ENCODE peak calls at places on chromosomes 4 and X, in four cellular contexts. T, V, L and H are unnamed samples.
A peak's percentile ranks its signal among the peaks of the same experiment; 100 is the strongest.

GRCh38 chrX:12370444-12371089 is 232.3 kb downstream of the FRMPD4 start:
- DNase-seq in T (no peak), L (peak; percentile 93), V (no peak), H (no peak)

GRCh38 chr4:169220854-169221311 is 49.9 kb downstream of the SH3RF1 start:
- DNase-seq in V (no peak), L (no peak), T (no peak), H (no peak)

GRCh38 chrX:23902419-23902818 is 5.3 kb downstream of the APOO start:
- DNase-seq in T (no peak), L (peak; percentile 62), V (no peak), H (no peak)

GRCh38 chrX:38717871-38718270 is 83.4 kb upstream of the MID1IP1 start:
- DNase-seq in L (peak; percentile 2), T (no peak), V (no peak), H (no peak)

GRCh38 chrX:56281789-56282188 is 49.6 kb downstream of the KLF8 start:
- DNase-seq in T (no peak), V (no peak), L (peak; percentile 13), H (no peak)

GRCh38 chr4:8325284-8325973 is 55.9 kb downstream of the HTRA3 start:
- DNase-seq in T (peak; percentile 46), L (no peak), V (no peak), H (peak; percentile 62)

GRCh38 chr4:81069706-81070331 is 39.3 kb downstream of the BMP3 start:
- DNase-seq in V (peak; percentile 20), T (no peak), L (peak; percentile 85), H (no peak)

GRCh38 chrX:45714864-45715263 is 514.2 kb upstream of the DIPK2B start:
- DNase-seq in T (no peak), V (no peak), L (peak; percentile 71), H (no peak)

GRCh38 chr4:126710935-126711334 is 921.8 kb upstream of the INTU start:
- DNase-seq in L (no peak), V (no peak), T (no peak), H (no peak)

DNA sequence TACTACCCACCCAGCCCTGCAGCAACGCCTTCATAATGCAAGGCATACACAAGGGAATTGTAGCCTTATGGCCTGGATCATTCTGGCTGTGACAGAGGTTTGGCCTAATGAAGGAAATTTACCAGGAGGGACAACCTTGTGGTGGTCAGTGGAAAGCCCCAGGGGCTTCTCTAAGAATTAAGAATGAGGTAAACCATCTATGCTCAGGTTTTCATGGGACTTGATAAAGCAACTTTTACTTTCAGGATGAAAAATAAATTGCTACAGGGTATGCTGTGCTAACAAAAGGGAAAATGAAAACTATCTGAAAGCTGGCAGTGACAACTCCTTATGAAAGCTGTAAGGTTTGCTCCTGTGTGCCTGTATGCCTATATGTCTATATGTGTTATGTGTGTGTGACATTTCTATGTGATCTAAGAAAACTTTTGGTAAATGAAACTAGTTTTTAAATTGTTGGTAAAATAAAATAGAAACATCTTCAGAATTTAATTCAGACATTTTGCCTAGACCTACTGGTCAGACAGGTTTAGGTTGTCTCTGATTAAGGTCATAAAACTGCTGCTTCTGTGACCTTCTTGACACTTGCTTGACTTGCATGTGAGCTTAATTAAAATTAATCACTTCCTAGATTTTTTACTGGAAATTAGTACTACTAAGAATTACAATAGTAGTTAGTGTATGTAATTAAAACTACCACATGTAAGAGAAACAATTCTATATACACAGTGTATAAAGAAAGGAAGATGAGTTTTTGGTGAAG is 19.9 kb upstream of the TXK start:
- DNase-seq in T (no peak), L (no peak), V (no peak), H (no peak)
- H3K4me3 ChIP-seq in T (no peak overlapping the region), L (no peak overlapping the region), V (no peak overlapping the region), H (no peak overlapping the region)

GRCh38 chr4:53281438-53281837 is 84.4 kb downstream of the SCFD2 start:
- DNase-seq in L (peak; percentile 10), T (no peak), V (no peak), H (no peak)

DNA sequence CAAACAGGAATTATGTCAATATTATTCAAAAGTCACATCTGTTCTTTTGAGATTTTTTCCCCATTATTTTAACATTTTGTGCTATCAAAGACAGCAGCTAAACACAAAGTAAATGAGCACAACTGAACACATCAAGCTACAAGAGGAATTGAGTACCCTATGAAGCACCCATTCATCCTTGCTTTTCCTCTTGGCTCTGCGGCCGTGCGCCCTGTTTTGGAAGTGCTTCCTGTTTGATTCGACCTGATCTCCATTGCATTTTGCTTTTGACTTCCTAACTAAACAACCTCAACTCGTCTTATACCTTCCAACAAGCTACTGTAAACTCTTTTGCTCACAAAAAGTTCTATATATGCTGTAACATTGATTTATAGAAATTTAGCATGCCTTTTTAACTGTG is 85.0 kb downstream of the SCFD2 start:
- DNase-seq in T (no peak), V (no peak), L (no peak), H (no peak)
- TF ChIP-seq CTCF in T (no peak), V (no peak), L (no peak), H (no peak)

DNA sequence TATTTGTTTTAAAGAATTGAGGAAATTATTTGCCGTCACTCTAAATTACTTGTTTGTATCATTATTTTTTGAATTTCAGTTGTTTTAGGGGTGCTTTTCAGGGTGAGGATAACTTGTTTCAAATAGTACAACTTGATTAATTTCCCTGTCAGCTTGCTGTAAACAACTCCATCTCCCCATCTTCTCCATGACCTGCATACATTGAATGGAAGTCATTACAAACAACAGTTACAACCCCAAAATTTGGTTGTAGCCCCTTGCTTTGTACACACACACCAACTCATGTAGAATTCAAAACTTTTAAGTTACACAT is 1.4 kb downstream of the MTHFD2L start:
- DNase-seq in V (no peak), L (no peak), T (no peak), H (no peak)
- H3K4me3 ChIP-seq in V (peak overlapping the region; percentile 70), L (no peak overlapping the region), T (peak overlapping the region; percentile 66), H (peak overlapping the region; percentile 84)

DNA sequence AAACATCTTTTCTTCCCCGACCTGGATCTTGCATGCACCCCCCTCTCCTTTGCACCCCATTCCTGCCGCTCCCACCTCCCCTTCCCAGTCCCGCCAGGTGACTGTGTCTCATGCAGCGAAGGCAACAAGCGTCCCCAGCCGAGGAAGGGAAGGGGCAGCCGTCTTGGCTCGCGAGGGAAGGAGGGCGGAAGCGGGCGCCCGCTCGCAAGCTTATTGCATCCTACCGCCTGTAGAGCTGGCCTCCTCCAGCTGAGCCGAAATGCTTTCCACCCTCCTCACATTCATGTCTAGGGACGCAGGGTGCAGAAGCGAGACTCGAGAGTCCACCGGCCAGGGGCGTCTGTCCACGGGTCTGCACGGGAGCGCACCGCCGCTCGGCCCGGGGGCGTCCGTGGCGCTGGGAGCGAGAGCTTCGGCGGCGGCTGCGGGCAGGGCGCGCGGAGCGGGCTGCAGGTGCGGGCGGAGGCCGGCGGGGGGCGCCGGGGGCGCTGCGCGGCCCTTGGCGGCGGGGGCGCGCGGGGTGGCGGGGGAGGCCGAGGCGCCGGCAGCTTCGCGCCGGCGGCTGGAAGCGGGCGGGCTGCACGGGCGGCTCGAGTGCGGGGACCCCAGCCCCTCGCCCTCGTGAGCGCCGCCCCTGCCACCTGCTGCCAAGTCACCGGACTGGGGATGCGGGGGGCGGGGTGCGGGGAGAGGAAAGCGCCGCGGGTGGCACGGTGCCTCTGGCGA is at the start of gene KCNIP4:
- DNase-seq in T (no peak), V (peak; percentile 46), L (no peak), H (no peak)
- TF ChIP-seq CTCF in T (no peak), V (no peak), L (no peak), H (no peak)

DNA sequence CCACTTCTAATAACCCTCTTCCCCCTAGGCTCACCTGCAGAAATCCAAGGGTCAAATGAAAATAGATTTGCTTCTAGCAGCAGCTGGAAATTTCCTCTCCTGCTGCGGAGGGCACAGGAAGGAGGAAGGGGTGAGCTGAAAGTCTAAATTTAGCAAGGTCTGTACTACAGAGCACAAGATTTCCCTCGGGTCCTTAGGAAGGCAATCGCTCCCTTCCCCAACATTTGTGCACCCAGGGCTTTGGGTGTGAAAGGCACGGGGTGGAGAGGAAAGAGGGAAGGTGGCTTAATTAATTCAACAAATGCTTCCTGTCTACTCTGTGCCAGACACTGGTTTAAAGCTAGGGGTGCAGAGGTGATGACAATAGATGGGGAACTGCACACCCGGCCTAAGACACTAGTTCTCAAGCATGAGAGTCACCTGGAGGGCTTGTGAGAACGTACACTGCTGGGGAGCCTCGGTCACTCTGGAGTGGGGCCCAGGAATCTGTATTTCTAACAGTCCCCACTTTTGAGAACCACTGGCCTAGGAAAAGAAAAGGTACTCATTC is 204.4 kb downstream of the NSUN7 start:
- DNase-seq in V (no peak), T (no peak), L (no peak), H (no peak)
- H3K4me3 ChIP-seq in V (no peak overlapping the region), T (no peak overlapping the region), L (no peak overlapping the region), H (peak overlapping the region; percentile 11)

GRCh38 chrX:13711141-13711540 is 22.2 kb downstream of the RAB9A start:
- DNase-seq in L (no peak), V (no peak), T (no peak), H (no peak)
- TF ChIP-seq CTCF in L (no peak), V (no peak), T (no peak), H (no peak)